ENCODE peak calls at places on chromosome 2, in ten cellular contexts. One of them, this sample, is unnamed.

GRCh38 chr2:212157011-212157410 is 381.6 kb downstream of the ERBB4 start:
- DNase-seq in T47D: no peak
- DNase-seq in mucosa of gallbladder: no peak
- DNase-seq in choroid plexus epithelial cell: peak
- DNase-seq in hippocampal formation: no peak
- DNase-seq in naive thymus-derived CD8-positive, alpha-beta T cell: no peak
- DNase-seq in central memory CD4-positive, alpha-beta T cell: no peak
- DNase-seq in hypothalamus: no peak
- DNase-seq in NCI-H1092: no peak
- DNase-seq in KBM-7: no peak
- DNase-seq in this sample: no peak

GRCh38 chr2:51722311-51722710 is 690.4 kb upstream of the NRXN1 start:
- DNase-seq in central memory CD4-positive, alpha-beta T cell: no peak
- DNase-seq in hypothalamus: no peak
- DNase-seq in choroid plexus epithelial cell: peak
- DNase-seq in KBM-7: no peak
- DNase-seq in mucosa of gallbladder: no peak
- DNase-seq in T47D: no peak
- DNase-seq in naive thymus-derived CD8-positive, alpha-beta T cell: no peak
- DNase-seq in NCI-H1092: no peak
- DNase-seq in hippocampal formation: no peak
- DNase-seq in this sample: no peak

GRCh38 chr2:28419003-28419704 is 26.5 kb downstream of the FOSL2 start:
- DNase-seq in hypothalamus: no peak
- DNase-seq in naive thymus-derived CD8-positive, alpha-beta T cell: no peak
- DNase-seq in hippocampal formation: no peak
- DNase-seq in T47D: no peak
- DNase-seq in central memory CD4-positive, alpha-beta T cell: no peak
- DNase-seq in KBM-7: peak
- DNase-seq in choroid plexus epithelial cell: no peak
- DNase-seq in NCI-H1092: no peak
- DNase-seq in mucosa of gallbladder: no peak
- DNase-seq in this sample: no peak

GRCh38 chr2:79619976-79620375 is 107.1 kb downstream of the CTNNA2 start:
- DNase-seq in hypothalamus: no peak
- DNase-seq in NCI-H1092: no peak
- DNase-seq in T47D: no peak
- DNase-seq in naive thymus-derived CD8-positive, alpha-beta T cell: no peak
- DNase-seq in choroid plexus epithelial cell: no peak
- DNase-seq in hippocampal formation: no peak
- DNase-seq in central memory CD4-positive, alpha-beta T cell: no peak
- DNase-seq in mucosa of gallbladder: no peak
- DNase-seq in KBM-7: no peak
- DNase-seq in this sample: no peak

GRCh38 chr2:119838179-119838578 is 78.5 kb downstream of the PTPN4 start:
- DNase-seq in naive thymus-derived CD8-positive, alpha-beta T cell: no peak
- DNase-seq in choroid plexus epithelial cell: no peak
- DNase-seq in T47D: no peak
- DNase-seq in mucosa of gallbladder: no peak
- DNase-seq in hippocampal formation: no peak
- DNase-seq in central memory CD4-positive, alpha-beta T cell: no peak
- DNase-seq in NCI-H1092: no peak
- DNase-seq in KBM-7: no peak
- DNase-seq in hypothalamus: no peak
- DNase-seq in this sample: no peak

GRCh38 chr2:61111708-61112107 is 46.0 kb downstream of the SANBR start:
- DNase-seq in KBM-7: no peak
- DNase-seq in choroid plexus epithelial cell: no peak
- DNase-seq in central memory CD4-positive, alpha-beta T cell: no peak
- DNase-seq in hippocampal formation: no peak
- DNase-seq in NCI-H1092: no peak
- DNase-seq in hypothalamus: no peak
- DNase-seq in T47D: no peak
- DNase-seq in naive thymus-derived CD8-positive, alpha-beta T cell: no peak
- DNase-seq in mucosa of gallbladder: no peak
- DNase-seq in this sample: no peak

GRCh38 chr2:35409762-35410161 is 945.8 kb upstream of the CRIM1 start:
- DNase-seq in choroid plexus epithelial cell: no peak
- DNase-seq in hypothalamus: no peak
- DNase-seq in naive thymus-derived CD8-positive, alpha-beta T cell: no peak
- DNase-seq in T47D: no peak
- DNase-seq in central memory CD4-positive, alpha-beta T cell: no peak
- DNase-seq in mucosa of gallbladder: no peak
- DNase-seq in NCI-H1092: no peak
- DNase-seq in hippocampal formation: no peak
- DNase-seq in KBM-7: no peak
- DNase-seq in this sample: no peak

GRCh38 chr2:152585830-152586484 is 131.3 kb downstream of the PRPF40A start:
- DNase-seq in KBM-7: no peak
- DNase-seq in hippocampal formation: no peak
- DNase-seq in hypothalamus: no peak
- DNase-seq in naive thymus-derived CD8-positive, alpha-beta T cell: no peak
- DNase-seq in T47D: no peak
- DNase-seq in choroid plexus epithelial cell: peak
- DNase-seq in mucosa of gallbladder: no peak
- DNase-seq in NCI-H1092: no peak
- DNase-seq in central memory CD4-positive, alpha-beta T cell: no peak
- DNase-seq in this sample: no peak

GRCh38 chr2:60623040-60623439 is 69.6 kb upstream of the BCL11A start:
- DNase-seq in naive thymus-derived CD8-positive, alpha-beta T cell: no peak
- DNase-seq in choroid plexus epithelial cell: no peak
- DNase-seq in mucosa of gallbladder: no peak
- DNase-seq in central memory CD4-positive, alpha-beta T cell: no peak
- DNase-seq in hippocampal formation: no peak
- DNase-seq in hypothalamus: no peak
- DNase-seq in T47D: no peak
- DNase-seq in KBM-7: no peak
- DNase-seq in NCI-H1092: no peak
- DNase-seq in this sample: no peak

GRCh38 chr2:217539126-217539525 is 463.7 kb downstream of the TNS1 start:
- DNase-seq in T47D: no peak
- DNase-seq in NCI-H1092: no peak
- DNase-seq in hypothalamus: no peak
- DNase-seq in naive thymus-derived CD8-positive, alpha-beta T cell: no peak
- DNase-seq in KBM-7: no peak
- DNase-seq in choroid plexus epithelial cell: no peak
- DNase-seq in central memory CD4-positive, alpha-beta T cell: no peak
- DNase-seq in mucosa of gallbladder: no peak
- DNase-seq in hippocampal formation: no peak
- DNase-seq in this sample: no peak

GRCh38 chr2:226788881-226789485 is 10.6 kb downstream of the IRS1 start:
- DNase-seq in choroid plexus epithelial cell: peak
- DNase-seq in T47D: no peak
- DNase-seq in mucosa of gallbladder: no peak
- DNase-seq in NCI-H1092: no peak
- DNase-seq in central memory CD4-positive, alpha-beta T cell: no peak
- DNase-seq in naive thymus-derived CD8-positive, alpha-beta T cell: no peak
- DNase-seq in hippocampal formation: no peak
- DNase-seq in KBM-7: no peak
- DNase-seq in hypothalamus: no peak
- DNase-seq in this sample: no peak